ENCODE peak calls at places on chromosome 2, in five cellular contexts. Q is naive thymus-derived CD4-positive, alpha-beta T cell; D is DMS 273 treated with DMSO at 0.1 percent for 48 hours; M is COR-L47; N is right atrium auricular region. G is an unnamed sample.

GRCh38 chr2:241566468-241566867 is 7.9 kb downstream of the BOK start:
- DNase-seq in D (no peak), M (no peak), Q (no peak), N (no peak), G (no peak)

GRCh38 chr2:176291768-176292393 is 22.6 kb downstream of the MTX2 start:
- DNase-seq in D (no peak), M (no peak), N (no peak), Q (no peak), G (no peak)

GRCh38 chr2:19688059-19688458 is 213.7 kb downstream of the TTC32 start:
- DNase-seq in N (no peak), Q (no peak), D (no peak), M (no peak), G (no peak)

GRCh38 chr2:226159875-226160479 is 639.6 kb downstream of the IRS1 start:
- DNase-seq in N (no peak), D (no peak), Q (no peak), M (no peak), G (no peak)

GRCh38 chr2:187986392-187987105 is 305.1 kb upstream of the GULP1 start:
- DNase-seq in D (no peak), N (no peak), M (no peak), Q (no peak), G (no peak)

GRCh38 chr2:30276455-30276911 is 45.1 kb downstream of the LBH start:
- DNase-seq in N (no peak), D (no peak), M (no peak), Q (no peak), G (no peak)

GRCh38 chr2:26756337-26756736 is 7.7 kb upstream of the SLC35F6 start:
- DNase-seq in N (no peak), D (no peak), M (no peak), Q (no peak), G (no peak)

GRCh38 chr2:6372317-6372903 is 493.3 kb downstream of the CMPK2 start:
- DNase-seq in Q (no peak), D (no peak), M (no peak), N (no peak), G (no peak)

GRCh38 chr2:68282814-68283812 is 30.8 kb upstream of the PPP3R1 start:
- DNase-seq in M (peak; percentile 36), N (no peak), D (peak; percentile 11), Q (peak; percentile 37), G (no peak)

GRCh38 chr2:150630587-150631235 is 143.2 kb upstream of the RND3 start:
- DNase-seq in M (no peak), N (no peak), Q (no peak), D (no peak), G (no peak)

GRCh38 chr2:161139098-161139987 is 20.9 kb upstream of the TANK start:
- DNase-seq in M (no peak), N (no peak), Q (no peak), D (no peak), G (no peak)

GRCh38 chr2:80256396-80257167 is 48.0 kb downstream of the LRRTM1 start:
- DNase-seq in Q (no peak), D (no peak), M (no peak), N (no peak), G (no peak)

GRCh38 chr2:70772486-70773155 is 4.6 kb upstream of the ADD2 start:
- DNase-seq in D (no peak), Q (no peak), N (no peak), M (no peak), G (no peak)

GRCh38 chr2:221283896-221284295 is 288.2 kb downstream of the EPHA4 start:
- DNase-seq in D (no peak), M (no peak), N (no peak), Q (no peak), G (no peak)

GRCh38 chr2:207423886-207424285 is 105.9 kb upstream of the CREB1 start:
- DNase-seq in Q (no peak), D (no peak), M (no peak), N (no peak), G (no peak)

GRCh38 chr2:111119004-111119846 is 1.5 kb upstream of the BCL2L11 start:
- DNase-seq in Q (peak; percentile 29), N (peak; percentile 61), D (no peak), M (no peak), G (no peak)

GRCh38 chr2:232632229-232632903 is 1.0 kb upstream of the EFHD1 start:
- DNase-seq in N (no peak), D (no peak), M (no peak), Q (no peak), G (no peak)

GRCh38 chr2:237695201-237695780 is 67.9 kb downstream of the LRRFIP1 start:
- DNase-seq in M (no peak), N (no peak), D (no peak), Q (peak; percentile 67), G (no peak)

GRCh38 chr2:225171350-225171749 is 129.1 kb upstream of the DOCK10 start:
- DNase-seq in Q (no peak), N (no peak), D (no peak), M (no peak), G (no peak)

GRCh38 chr2:164661349-164661748 is 40.1 kb upstream of the GRB14 start:
- DNase-seq in N (no peak), D (no peak), Q (no peak), M (peak; percentile 1), G (peak; percentile 27)